ENCODE peak calls at places on chromosomes 16 and 17, in seven cellular contexts. C is HEK293T; T is fibroblast of villous mesenchyme; G is T-helper 1 cell; U is hippocampal formation; I is stimulated activated CD4-positive, alpha-beta T cell treated with anti-CD3 and anti-CD28 coated beads, Interleukin-1b, Interleukin-23, amount 100 ng/mL, for 1 hour; M is Ammon's horn. J is an unnamed sample.

GRCh38 chr16:88194397-88195020 is 188.2 kb upstream of the ZNF469 start:
- DNase-seq in C (no peak), T (peak), G (no peak), U (peak), I (no peak), M (peak), J (no peak)

GRCh38 chr16:53465606-53466290 is 31.5 kb downstream of the RBL2 start:
- DNase-seq in C (no peak), T (peak), G (no peak), U (no peak), I (no peak), M (no peak), J (no peak)

GRCh38 chr17:2239882-2240430 is 63.6 kb downstream of the SMG6 start:
- DNase-seq in C (no peak), T (peak), G (no peak), U (no peak), I (no peak), M (no peak), J (peak)

GRCh38 chr17:50598487-50598886 is 36.2 kb upstream of the ABCC3 start:
- DNase-seq in C (no peak), T (no peak), G (no peak), U (no peak), I (no peak), M (no peak), J (no peak)

GRCh38 chr16:83953796-83954576 is 946 bp downstream of the OSGIN1 start:
- DNase-seq in C (peak), T (peak), G (no peak), U (no peak), I (no peak), M (no peak), J (peak)

GRCh38 chr16:81394416-81394815 is 50.2 kb upstream of the CMIP start:
- DNase-seq in C (no peak), T (no peak), G (no peak), U (no peak), I (no peak), M (no peak), J (no peak)

GRCh38 chr16:84599528-84600202 is 18.2 kb downstream of the COTL1 start:
- DNase-seq in C (no peak), T (peak), G (no peak), U (peak), I (no peak), M (peak), J (peak)

GRCh38 chr17:52035336-52035915 is 123.1 kb downstream of the CA10 start:
- DNase-seq in C (no peak), T (no peak), G (no peak), U (peak), I (no peak), M (peak), J (no peak)

GRCh38 chr17:58531661-58532554 is 17.5 kb upstream of the MTMR4 start:
- DNase-seq in C (peak), T (peak), G (peak), U (peak), I (peak), M (peak), J (peak)

GRCh38 chr17:75020331-75021110 is 8.1 kb downstream of the MRPL58 start:
- DNase-seq in C (no peak), T (no peak), G (no peak), U (peak), I (no peak), M (peak), J (no peak)

GRCh38 chr17:39097537-39097936 is 53.9 kb downstream of the PLXDC1 start:
- DNase-seq in C (no peak), T (no peak), G (no peak), U (no peak), I (no peak), M (no peak), J (no peak)

GRCh38 chr16:1080801-1081733 is 8.5 kb downstream of the SSTR5 start:
- DNase-seq in C (no peak), T (no peak), G (no peak), U (no peak), I (no peak), M (no peak), J (no peak)

GRCh38 chr17:16304832-16305231 is 48.4 kb downstream of the CENPV start:
- DNase-seq in C (peak), T (peak), G (no peak), U (no peak), I (no peak), M (peak), J (peak)

J was measured in endodermal cell.